ENCODE peak calls at places on chromosome 1, in four cellular contexts. X is K562, Q is GM12878, I is HepG2. K is an unnamed sample. For H3K4me1, the result is how much of the 10 kb centered on the place peaks cover.

GRCh38 chr1:201230676-201231075 is 40.1 kb downstream of the IGFN1 start:
- DNase-seq in X (no peak), Q (no peak), I (no peak), K (no peak)

GRCh38 chr1:177209357-177209756 is 38.6 kb downstream of the BRINP2 start:
- DNase-seq in X (no peak), Q (no peak), I (no peak), K (no peak)

GRCh38 chr1:15089244-15089992 is 64.1 kb upstream of the TMEM51 start:
- DNase-seq in X (no peak), Q (no peak), I (no peak), K (no peak)

GRCh38 chr1:65247419-65248359 is 61.7 kb upstream of the DNAJC6 start:
- DNase-seq in X (no peak), Q (no peak), I (no peak), K (no peak)

GRCh38 chr1:223214272-223214807 is 71.3 kb upstream of the TLR5 start:
- DNase-seq in X (no peak), Q (no peak), I (no peak), K (no peak)

GRCh38 chr1:11847667-11848445 is at the start of gene NPPA:
- DNase-seq in X (no peak), Q (no peak), I (no peak), K (no peak)

GRCh38 chr1:84370831-84371394 is 27.4 kb upstream of the DNASE2B start:
- DNase-seq in X (no peak), Q (no peak), I (no peak), K (no peak)

GRCh38 chr1:192654607-192655389 is 18.9 kb downstream of the RGS13 start:
- DNase-seq in X (no peak), Q (no peak), I (no peak), K (no peak)

GRCh38 chr1:110243146-110243545 is 33.0 kb downstream of the KCNC4 start:
- DNase-seq in X (no peak), Q (no peak), I (no peak), K (peak)

GRCh38 chr1:192566657-192567056 is 8.9 kb upstream of the RGS1 start:
- DNase-seq in X (no peak), Q (no peak), I (no peak), K (no peak)

GRCh38 chr1:51850420-51851297 is 27.9 kb downstream of the NRDC start:
- DNase-seq in X (peak), Q (no peak), I (no peak), K (no peak)

GRCh38 chr1:56644941-56645662 is at the start of gene PRKAA2:
- DNase-seq in X (peak), Q (no peak), I (peak), K (peak)

GRCh38 chr1:70627910-70628309 is 216.8 kb downstream of the CTH start:
- DNase-seq in X (no peak), Q (no peak), I (no peak), K (no peak)

GRCh38 chr1:193868425-193868824 is 682.0 kb upstream of the B3GALT2 start:
- DNase-seq in X (no peak), Q (no peak), I (no peak), K (no peak)

GRCh38 chr1:150764617-150765090 is 924 bp downstream of the CTSS start:
- DNase-seq in X (no peak), Q (no peak), I (peak), K (no peak)

GRCh38 chr1:85584264-85584781 is 3.8 kb downstream of the CCN1 start:
- DNase-seq in X (no peak), Q (no peak), I (peak), K (peak)
- TF ChIP-seq REST in X (no peak), Q (no peak), I (no peak), K (no peak)

GRCh38 chr1:1246230-1246600 is 307 bp downstream of the C1QTNF12 start:
- DNase-seq in X (no peak), Q (no peak), I (no peak), K (no peak)
- TF ChIP-seq EZH2 in X (no peak), Q (no peak), I (no peak), K (no peak)

GRCh38 chr1:59852117-59852516 is 37.4 kb downstream of the HOOK1 start:
- DNase-seq in X (no peak), Q (no peak), I (no peak), K (peak)

GRCh38 chr1:59845091-59845490 is 30.3 kb downstream of the HOOK1 start:
- DNase-seq in X (no peak), Q (no peak), I (no peak), K (peak)

GRCh38 chr1:59846209-59846894 is 31.6 kb downstream of the HOOK1 start:
- DNase-seq in X (no peak), Q (no peak), I (no peak), K (no peak)

GRCh38 chr1:59846895-59847282 is 32.1 kb downstream of the HOOK1 start:
- DNase-seq in X (no peak), Q (no peak), I (no peak), K (no peak)
- H3K4me1 ChIP-seq in X (under half), Q (under half), I (under half), K (under half)

GRCh38 chr1:226401407-226402303 is 6.2 kb downstream of the PARP1 start:
- DNase-seq in X (no peak), Q (no peak), I (no peak), K (peak)

GRCh38 chr1:226402615-226403521 is 5.0 kb downstream of the PARP1 start:
- DNase-seq in X (no peak), Q (no peak), I (no peak), K (no peak)

GRCh38 chr1:226397955-226398636 is 9.8 kb downstream of the PARP1 start:
- DNase-seq in X (no peak), Q (no peak), I (no peak), K (no peak)

GRCh38 chr1:226403522-226404034 is 4.3 kb downstream of the PARP1 start:
- DNase-seq in X (peak), Q (no peak), I (no peak), K (peak)

DNA sequence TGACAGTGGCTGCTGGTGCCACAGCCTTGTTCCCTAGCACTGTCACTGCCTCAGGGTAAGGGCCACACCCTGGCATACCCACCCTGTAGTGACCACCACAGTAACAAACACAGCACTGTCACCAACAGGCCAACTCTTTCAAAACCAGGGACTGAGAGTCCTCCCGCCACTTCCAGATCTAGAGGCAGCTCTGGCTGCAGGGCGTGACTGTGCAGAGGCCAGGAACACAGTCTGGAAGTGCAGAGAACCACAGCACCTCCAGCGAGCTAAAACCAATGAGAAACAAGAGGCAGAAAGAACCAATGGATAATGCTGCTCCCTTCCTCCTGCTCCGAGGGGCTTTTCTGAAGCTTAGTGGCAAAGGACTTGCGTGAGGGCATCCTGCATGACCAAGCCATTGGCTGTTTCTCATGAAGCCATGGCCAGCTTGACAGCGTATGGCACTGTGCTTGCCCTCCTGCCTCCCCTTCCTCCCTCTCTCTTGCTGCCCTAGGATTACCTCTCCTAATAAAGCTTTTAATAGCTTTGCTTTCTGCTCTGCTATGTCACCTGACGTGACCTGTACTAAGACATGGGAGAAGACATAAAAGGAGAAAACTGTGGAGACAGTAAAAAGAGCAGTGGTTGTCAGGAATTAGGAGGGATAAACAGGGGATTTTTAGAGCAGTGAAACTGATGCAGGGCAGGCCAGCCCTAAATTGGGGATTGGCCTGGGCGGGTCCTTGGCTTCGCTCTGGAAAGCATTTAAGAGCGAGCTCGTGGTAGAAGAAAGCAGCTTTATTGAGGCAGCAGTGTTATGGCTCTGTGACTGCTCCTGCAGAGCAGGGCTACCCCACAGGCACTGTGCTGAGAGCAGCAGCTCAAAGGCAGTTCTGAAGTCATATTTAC is 7.1 kb downstream of the PARP1 start:
- DNase-seq in X (no peak), Q (no peak), I (no peak), K (no peak)
- TF ChIP-seq REST in X (no peak), Q (no peak), I (no peak), K (no peak)

DNA sequence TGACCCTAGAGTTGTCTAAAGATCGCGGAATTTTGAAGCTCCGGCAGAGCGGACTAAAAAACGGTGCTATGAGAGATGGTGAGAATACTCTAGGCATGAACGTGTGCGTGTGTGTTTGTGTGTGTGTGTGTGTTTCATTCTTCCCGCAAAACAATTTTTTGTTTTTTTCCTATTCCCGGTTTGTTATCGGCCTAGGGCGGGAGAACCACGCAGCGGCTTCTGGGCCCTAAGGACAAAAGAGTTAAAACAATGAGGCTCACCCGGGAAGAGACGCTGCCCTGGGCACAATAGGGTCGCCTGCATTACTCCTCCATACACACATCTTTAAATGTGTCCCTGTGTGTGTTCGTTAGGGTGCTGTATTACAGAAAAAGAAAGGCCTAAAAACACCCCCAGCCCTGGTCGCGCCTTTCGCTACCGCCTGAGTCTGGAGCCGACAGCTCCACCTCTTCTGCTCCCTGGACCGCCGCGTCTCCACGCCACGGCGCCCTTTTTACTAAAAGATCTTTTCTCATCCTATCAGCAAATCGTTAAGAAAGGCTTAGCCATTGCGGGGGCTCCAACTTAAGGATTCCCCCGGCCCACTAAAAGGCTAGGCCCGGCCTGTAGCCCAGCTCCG is 3.0 kb downstream of the TBX15 start:
- DNase-seq in X (no peak), Q (no peak), I (no peak), K (peak)
- TF ChIP-seq EZH2 in X (no peak), Q (no peak), I (no peak), K (peak)

DNA sequence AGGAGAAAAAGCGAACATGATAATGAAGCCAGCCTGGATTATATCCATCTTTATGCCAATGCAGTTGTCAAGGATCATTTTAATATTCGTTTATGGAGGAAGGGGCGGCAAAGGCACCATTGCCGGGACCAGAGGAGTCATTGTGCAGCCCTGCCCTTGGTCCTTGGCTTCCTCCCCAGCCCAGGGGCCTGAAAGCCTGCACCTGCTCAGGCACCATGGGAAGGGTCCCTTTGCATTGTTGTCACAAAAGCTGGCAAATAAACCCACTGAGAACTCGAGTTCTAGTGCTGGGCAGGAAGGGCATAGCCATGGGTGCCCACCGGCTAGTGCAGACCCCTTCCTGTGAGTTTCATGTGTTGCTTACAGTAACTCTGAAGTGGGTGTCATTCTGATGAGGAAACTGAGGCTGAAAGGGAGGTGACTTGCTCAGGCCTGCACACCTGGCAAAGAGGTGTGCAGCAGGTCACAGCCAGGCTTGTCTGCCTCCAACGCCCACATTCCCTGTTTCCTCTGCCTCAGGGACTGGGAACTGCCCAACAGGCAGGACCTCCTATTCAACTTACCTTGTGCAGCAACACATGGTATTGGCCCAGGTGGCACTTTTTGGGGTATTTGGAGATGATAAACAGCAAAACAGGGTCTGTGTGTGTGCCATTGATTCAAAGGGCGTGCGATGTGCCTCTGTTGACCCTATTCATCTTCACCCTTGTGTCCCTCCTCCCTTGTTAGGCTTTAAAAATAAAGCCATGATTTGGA is 84.6 kb downstream of the MAN1C1 start:
- DNase-seq in X (no peak), Q (no peak), I (no peak), K (no peak)
- H3K4me1 ChIP-seq in X (under half), Q (under half), I (under half), K (under half)

GRCh38 chr1:155160128-155160527 is 13.0 kb downstream of the KRTCAP2 start:
- DNase-seq in X (no peak), Q (no peak), I (no peak), K (no peak)

GRCh38 chr1:155158991-155159390 is 14.1 kb downstream of the KRTCAP2 start:
- DNase-seq in X (no peak), Q (no peak), I (no peak), K (no peak)
- TF ChIP-seq REST in X (no peak), Q (no peak), I (no peak), K (no peak)

K was measured in GM23338.